ENCODE peak calls at places on chromosomes 11 and 22, in six cellular contexts. C is lower leg skin, B is A549, Y is A673, Z is PC-3, K is fibroblast of lung. S is an unnamed sample.

GRCh38 chr11:1891831-1892115 is at the start of gene PRR33:
- DNase-seq in C (no peak), B (no peak), Y (no peak), Z (no peak), K (no peak), S (no peak)

GRCh38 chr11:2797181-2797711 is 88.3 kb downstream of the CDKN1C start:
- DNase-seq in C (peak; percentile 78), B (no peak), Y (no peak), Z (no peak), K (no peak), S (no peak)

GRCh38 chr22:45629469-45630089 is 42.1 kb upstream of the ATXN10 start:
- DNase-seq in C (no peak), B (no peak), Y (no peak), Z (no peak), K (no peak), S (no peak)

GRCh38 chr11:127733552-127733951 is 733.0 kb upstream of the KIRREL3 start:
- DNase-seq in C (no peak), B (no peak), Y (no peak), Z (no peak), K (no peak), S (no peak)

GRCh38 chr11:2824851-2825250 is 60.7 kb downstream of the CDKN1C start:
- DNase-seq in C (no peak), B (no peak), Y (no peak), Z (no peak), K (no peak), S (no peak)

GRCh38 chr22:49426618-49427266 is 400.9 kb downstream of the BRD1 start:
- DNase-seq in C (peak; percentile 14), B (no peak), Y (no peak), Z (no peak), K (no peak), S (no peak)

GRCh38 chr11:133934599-133935550 is 21.9 kb downstream of the IGSF9B start:
- DNase-seq in C (no peak), B (peak; percentile 43), Y (peak; percentile 84), Z (peak; percentile 68), K (peak; percentile 96), S (peak; percentile 14)

GRCh38 chr11:119795231-119795630 is 66.2 kb upstream of the NECTIN1 start:
- DNase-seq in C (no peak), B (peak; percentile 19), Y (peak; percentile 43), Z (peak; percentile 12), K (peak; percentile 98), S (no peak)

GRCh38 chr11:110356769-110357671 is 60.6 kb upstream of the RDX start:
- DNase-seq in C (no peak), B (peak; percentile 92), Y (peak; percentile 82), Z (peak; percentile 97), K (peak; percentile 54), S (no peak)

GRCh38 chr11:109745996-109746625 is 324.1 kb downstream of the C11orf87 start:
- DNase-seq in C (no peak), B (no peak), Y (no peak), Z (no peak), K (no peak), S (no peak)

GRCh38 chr22:43289976-43290663 is 53.1 kb downstream of the SCUBE1 start:
- DNase-seq in C (peak; percentile 89), B (no peak), Y (peak; percentile 49), Z (no peak), K (peak; percentile 23), S (no peak)

GRCh38 chr11:88813233-88813915 is 252.4 kb downstream of the GRM5 start:
- DNase-seq in C (no peak), B (no peak), Y (no peak), Z (no peak), K (no peak), S (peak; percentile 29)

GRCh38 chr11:9861860-9862725 is 198.2 kb downstream of the SWAP70 start:
- DNase-seq in C (no peak), B (peak; percentile 88), Y (peak; percentile 81), Z (peak; percentile 83), K (peak; percentile 67), S (peak; percentile 81)

GRCh38 chr11:16126361-16126760 is 230.0 kb downstream of the SOX6 start:
- DNase-seq in C (no peak), B (no peak), Y (peak; percentile 58), Z (no peak), K (peak; percentile 51), S (no peak)

GRCh38 chr22:45923212-45923611 is 53.8 kb downstream of the WNT7B start:
- DNase-seq in C (no peak), B (no peak), Y (no peak), Z (no peak), K (no peak), S (no peak)

GRCh38 chr22:29479417-29480261 is at the start of gene NEFH:
- DNase-seq in C (no peak), B (no peak), Y (peak; percentile 15), Z (no peak), K (no peak), S (no peak)

GRCh38 chr11:71372693-71373657 is 75.2 kb downstream of the DHCR7 start:
- DNase-seq in C (no peak), B (peak; percentile 46), Y (no peak), Z (peak; percentile 61), K (peak; percentile 19), S (peak; percentile 60)

DNA sequence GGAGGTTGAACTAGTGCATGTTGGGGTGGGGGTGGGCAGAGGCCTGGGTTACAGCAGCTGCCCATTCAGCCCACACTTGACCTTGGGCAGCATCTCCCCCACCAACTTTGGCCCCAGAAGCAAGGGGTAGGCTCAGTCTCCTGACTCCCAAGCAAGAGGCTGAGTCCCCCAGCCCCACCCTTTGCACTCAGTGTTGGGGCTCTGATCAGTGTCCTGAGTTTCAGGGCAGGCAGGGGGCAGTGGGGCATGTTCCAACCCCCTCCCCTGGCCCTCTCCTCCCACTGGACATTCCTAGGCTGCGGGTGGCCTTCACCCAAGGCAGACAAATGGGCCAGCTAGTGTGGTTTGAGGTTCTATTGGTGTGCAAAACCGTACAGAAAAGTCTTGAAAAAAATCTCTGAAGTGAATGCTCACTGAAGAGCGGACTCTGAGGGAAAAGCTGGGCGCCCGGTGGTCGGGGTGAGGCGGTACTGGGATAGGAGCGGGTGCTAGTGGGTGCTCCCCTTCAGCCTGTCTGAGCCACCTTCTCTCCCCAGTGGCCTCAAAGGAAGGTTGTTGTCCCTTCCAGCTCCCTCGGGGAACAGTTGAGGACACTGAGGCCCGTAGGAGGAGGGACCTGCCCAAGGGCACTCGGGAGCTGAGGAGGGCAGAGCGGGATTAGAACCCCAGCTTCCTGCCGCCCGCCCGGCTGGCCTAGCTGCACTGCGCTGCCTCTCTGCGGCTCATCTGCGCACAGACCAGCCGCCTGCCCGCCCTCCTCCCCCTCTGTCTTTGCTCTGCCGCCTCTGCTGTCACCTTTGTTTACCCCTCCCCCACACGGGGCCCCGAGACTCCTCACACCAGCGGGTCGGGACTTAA is 4.0 kb downstream of the KCNC1 start:
- DNase-seq in C (no peak), B (no peak), Y (no peak), Z (no peak), K (no peak), S (no peak)
- H3K4me3 ChIP-seq in C (no peak overlapping the region), B (no peak overlapping the region), Y (no peak overlapping the region), Z (no peak overlapping the region), K (no peak overlapping the region), S (no peak overlapping the region)

GRCh38 chr11:43924112-43924855 is 18.2 kb upstream of the C11orf96 start:
- DNase-seq in C (no peak), B (no peak), Y (no peak), Z (no peak), K (no peak), S (no peak)
- TF ChIP-seq CTCF in C (no peak), B (no peak), Y (peak; percentile 53), Z (no peak), K (no peak), S (no peak)

DNA sequence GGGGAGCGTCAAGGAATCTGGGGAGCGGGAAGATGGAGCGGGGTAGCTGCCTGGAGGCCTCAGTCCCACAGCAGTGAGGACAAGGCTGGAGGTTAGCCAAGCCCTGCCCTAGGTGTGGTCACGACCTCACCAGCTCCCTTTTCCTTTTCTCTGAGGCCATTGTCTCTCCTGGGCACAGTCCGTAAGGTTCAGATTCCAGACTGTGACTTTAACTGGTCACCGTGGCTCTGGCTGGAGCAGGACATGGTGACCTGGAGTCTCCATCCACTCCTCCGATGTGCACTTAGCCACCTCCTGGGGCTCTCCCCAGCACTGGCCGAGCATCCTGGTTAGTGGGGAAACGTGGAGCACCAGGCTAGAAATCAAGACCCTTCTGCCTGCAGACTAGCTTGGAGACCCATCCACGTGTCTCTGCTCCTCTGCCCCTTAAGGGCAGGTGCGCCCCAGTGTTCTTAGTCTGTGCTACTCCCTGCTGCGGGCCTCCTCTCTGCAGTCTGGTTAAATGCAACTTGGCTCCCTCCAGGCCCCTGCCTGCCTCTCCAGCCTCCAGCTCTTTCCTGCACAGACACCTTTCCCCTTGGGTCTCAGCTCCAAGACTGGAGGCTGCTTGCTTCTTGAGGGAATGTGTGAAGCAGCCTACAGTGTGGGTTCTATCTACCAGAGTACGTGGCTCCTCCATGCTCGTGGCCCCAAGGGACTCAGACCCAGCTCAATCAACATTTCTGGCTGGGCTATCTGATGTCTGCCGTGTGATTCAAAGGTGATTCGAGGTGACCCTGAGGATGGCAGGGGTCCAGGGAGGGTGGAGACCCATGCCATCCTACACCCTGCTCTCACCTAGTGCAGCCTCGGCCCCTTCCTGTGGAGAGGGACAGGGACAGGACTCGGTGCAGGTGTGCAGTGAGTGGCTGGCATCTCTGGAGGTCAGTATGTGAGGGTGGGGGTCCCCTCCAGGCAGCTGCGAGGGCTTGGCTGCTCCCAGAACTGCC is 5.2 kb downstream of the SLC25A1 start:
- DNase-seq in C (no peak), B (no peak), Y (no peak), Z (no peak), K (no peak), S (no peak)
- H3K4me3 ChIP-seq in C (no peak overlapping the region), B (no peak overlapping the region), Y (peak overlapping the region; percentile 99), Z (peak overlapping the region; percentile 96), K (no peak overlapping the region), S (peak overlapping the region; percentile 93)

DNA sequence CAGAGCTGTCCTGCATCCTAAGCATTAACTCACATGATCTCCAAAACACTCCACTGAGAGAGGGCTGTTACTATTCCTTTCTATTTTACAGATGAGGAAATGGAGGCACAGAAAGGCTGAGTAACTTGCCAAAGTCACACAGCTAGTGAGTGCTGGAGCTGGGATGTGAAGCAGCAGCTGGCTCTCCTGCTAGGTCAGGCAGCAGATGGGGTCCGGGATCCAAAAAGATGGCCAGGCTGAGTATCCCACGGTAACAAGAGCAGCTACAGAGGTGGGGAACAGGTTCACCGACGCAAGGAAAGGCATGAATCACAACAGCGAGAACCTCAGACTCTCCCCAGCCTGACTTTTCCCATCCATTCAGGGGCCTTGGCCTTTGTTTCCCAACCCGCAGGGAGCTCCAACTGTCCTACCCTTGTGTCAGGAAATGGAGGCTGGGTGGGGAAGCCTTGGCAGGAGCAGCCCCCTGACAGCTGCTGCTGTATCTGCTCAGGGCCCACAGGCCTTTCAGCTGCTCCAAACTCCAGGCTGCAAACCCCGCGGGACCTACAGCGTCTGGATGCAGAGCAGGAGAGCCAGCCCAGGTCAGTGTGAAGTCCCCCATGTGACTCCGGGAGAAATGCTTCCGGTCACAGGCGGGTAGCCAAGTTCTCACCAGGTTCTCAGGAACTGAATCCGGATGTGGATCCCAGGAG is 29.5 kb downstream of the DKK3 start:
- DNase-seq in C (peak; percentile 90), B (no peak), Y (peak; percentile 74), Z (no peak), K (peak; percentile 78), S (no peak)
- TF ChIP-seq CTCF in C (no peak), B (no peak), Y (no peak), Z (no peak), K (no peak), S (no peak)